ENCODE peak calls at places on chromosome 14, in seven cellular contexts. K, A, P, C, Q, H and S are unnamed samples.

GRCh38 chr14:44449694-44450093 is 57.4 kb downstream of the FSCB start:
- DNase-seq in K (no peak), C (no peak), Q (no peak), H (no peak), P (no peak), A (no peak), S (no peak)

GRCh38 chr14:102086346-102086971 is 385 bp downstream of the HSP90AA1 start:
- DNase-seq in K (peak), P (peak), Q (peak), H (peak), A (peak), C (peak), S (no peak)

GRCh38 chr14:74649167-74649566 is 37.1 kb upstream of the LTBP2 start:
- DNase-seq in P (no peak), C (no peak), H (no peak), Q (no peak), A (no peak), K (no peak), S (no peak)

GRCh38 chr14:71418591-71419245 is 511.5 kb downstream of the PCNX1 start:
- DNase-seq in K (no peak), C (no peak), A (no peak), Q (no peak), H (no peak), P (no peak), S (no peak)

GRCh38 chr14:60163741-60164140 is 1.5 kb downstream of the DHRS7 start:
- DNase-seq in P (no peak), H (no peak), C (no peak), Q (no peak), A (no peak), K (no peak), S (no peak)

GRCh38 chr14:64782196-64782595 is 78.0 kb downstream of the PLEKHG3 start:
- DNase-seq in K (no peak), C (no peak), Q (no peak), A (no peak), H (no peak), P (no peak), S (no peak)

GRCh38 chr14:106062502-106063272 is 536.3 kb downstream of the TMEM121 start:
- DNase-seq in K (no peak), Q (no peak), A (no peak), P (no peak), H (no peak), C (peak), S (no peak)

GRCh38 chr14:101226603-101227425 is 323.3 kb upstream of the RTL1 start:
- DNase-seq in H (no peak), K (no peak), C (peak), P (no peak), Q (no peak), A (no peak), S (no peak)

GRCh38 chr14:32698831-32699230 is 239.8 kb upstream of the NPAS3 start:
- DNase-seq in C (no peak), K (no peak), P (peak), A (peak), H (no peak), Q (peak), S (no peak)

GRCh38 chr14:72975776-72976175 is 49.5 kb downstream of the DCAF4 start:
- DNase-seq in Q (no peak), K (no peak), H (no peak), C (no peak), P (no peak), A (peak), S (no peak)
- TF ChIP-seq CTCF in Q (no peak), K (no peak), H (no peak), C (peak), P (no peak), A (peak), S (peak)

GRCh38 chr14:66443158-66443695 is 42.9 kb upstream of the CCDC196 start:
- DNase-seq in A (peak), C (no peak), Q (no peak), P (no peak), K (no peak), H (no peak), S (no peak)

GRCh38 chr14:66443785-66444184 is 42.4 kb upstream of the CCDC196 start:
- DNase-seq in K (no peak), Q (no peak), P (no peak), C (no peak), A (no peak), H (no peak), S (no peak)

GRCh38 chr14:66440806-66441205 is 45.4 kb upstream of the CCDC196 start:
- DNase-seq in C (no peak), K (no peak), Q (no peak), A (no peak), H (no peak), P (no peak), S (no peak)

DNA sequence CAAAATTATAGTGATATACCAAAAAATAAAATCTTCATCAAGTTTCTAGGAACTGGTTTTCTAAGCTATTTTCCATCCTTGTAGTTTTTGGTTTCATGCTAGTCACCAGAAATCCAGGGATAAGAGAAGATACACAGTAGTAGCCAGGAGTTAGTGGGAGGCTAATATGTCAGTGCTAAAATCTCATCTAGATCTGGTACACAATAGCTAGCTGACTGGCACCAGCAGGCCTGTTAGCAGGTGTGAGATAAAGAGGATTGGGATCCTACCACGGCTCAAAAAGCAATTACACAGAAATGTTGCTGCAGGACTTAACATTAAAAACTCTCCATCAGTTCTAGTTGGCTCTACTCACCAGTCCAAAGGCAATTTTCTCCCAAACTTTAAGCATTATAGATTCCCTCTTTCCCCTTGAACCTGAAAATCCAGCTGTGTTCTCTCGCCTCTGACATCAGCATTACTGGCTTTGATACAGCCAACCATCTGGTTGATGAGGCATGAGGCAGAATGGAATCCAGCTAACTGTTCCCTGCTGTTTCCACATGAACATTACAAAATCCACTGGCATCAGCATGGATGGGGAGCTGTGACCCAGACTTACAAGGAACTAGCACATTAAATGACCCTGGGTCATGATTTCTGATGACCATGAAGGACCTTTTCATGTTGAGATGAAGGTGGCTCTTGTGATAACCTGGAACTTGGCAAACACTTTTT is 41.7 kb upstream of the CCDC196 start:
- DNase-seq in Q (peak), K (peak), P (peak), H (no peak), A (peak), C (no peak), S (no peak)
- TF ChIP-seq CTCF in Q (no peak), K (no peak), P (no peak), H (no peak), A (no peak), C (no peak), S (no peak)

GRCh38 chr14:66680216-66680615 is 172.3 kb downstream of the GPHN start:
- DNase-seq in C (no peak), A (no peak), Q (no peak), P (no peak), K (no peak), H (no peak), S (no peak)

DNA sequence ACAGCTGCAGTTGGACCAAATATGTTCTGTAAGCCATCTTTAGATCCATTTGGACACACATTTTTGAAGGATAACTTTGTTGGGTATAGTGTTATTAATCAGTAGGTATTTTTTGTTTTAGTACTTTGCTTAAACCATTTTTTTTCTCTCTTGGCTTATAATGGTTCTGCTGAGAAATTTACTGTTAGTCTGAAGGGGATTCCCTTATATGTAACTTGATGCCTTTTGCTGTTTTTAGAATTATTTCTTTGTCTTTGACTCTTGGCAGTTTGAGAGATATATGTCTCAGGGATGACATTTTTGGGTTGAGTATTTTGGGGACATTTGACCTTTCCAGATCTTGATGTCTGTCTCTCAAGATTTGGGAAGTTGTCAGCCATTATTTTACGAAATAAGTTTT is 169.8 kb downstream of the GPHN start:
- DNase-seq in P (no peak), K (no peak), C (no peak), A (no peak), Q (no peak), H (no peak), S (no peak)
- TF ChIP-seq CTCF in P (no peak), K (no peak), C (no peak), A (no peak), Q (no peak), H (no peak), S (no peak)

GRCh38 chr14:68462683-68463082 is 330.2 kb downstream of the ZFP36L1 start:
- DNase-seq in Q (no peak), P (no peak), K (no peak), H (no peak), A (no peak), C (no peak), S (no peak)
- TF ChIP-seq CTCF in Q (peak), P (peak), K (peak), H (no peak), A (peak), C (no peak), S (peak)

DNA sequence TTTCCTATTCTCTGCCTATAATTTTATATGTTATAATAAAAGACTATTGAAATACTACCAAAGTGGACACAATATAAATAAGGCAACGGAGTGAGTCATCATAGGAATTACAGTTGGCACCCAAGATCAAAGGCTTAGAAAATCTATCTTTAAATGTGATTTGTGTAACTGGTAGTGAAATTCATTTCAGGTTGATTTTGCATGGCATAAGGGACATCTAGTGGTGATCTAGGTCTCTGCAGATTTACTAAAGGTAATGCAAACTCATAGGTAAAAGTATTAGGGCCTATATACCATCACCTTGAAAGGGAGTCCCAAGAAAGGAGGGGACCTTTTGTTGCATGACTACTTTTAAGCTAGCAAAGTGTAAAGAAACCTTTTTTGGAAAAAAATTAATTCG is 527.2 kb downstream of the NRXN3 start:
- DNase-seq in K (peak), C (no peak), P (peak), H (no peak), A (peak), Q (peak), S (no peak)
- TF ChIP-seq CTCF in K (peak), C (peak), P (peak), H (no peak), A (peak), Q (peak), S (peak)

DNA sequence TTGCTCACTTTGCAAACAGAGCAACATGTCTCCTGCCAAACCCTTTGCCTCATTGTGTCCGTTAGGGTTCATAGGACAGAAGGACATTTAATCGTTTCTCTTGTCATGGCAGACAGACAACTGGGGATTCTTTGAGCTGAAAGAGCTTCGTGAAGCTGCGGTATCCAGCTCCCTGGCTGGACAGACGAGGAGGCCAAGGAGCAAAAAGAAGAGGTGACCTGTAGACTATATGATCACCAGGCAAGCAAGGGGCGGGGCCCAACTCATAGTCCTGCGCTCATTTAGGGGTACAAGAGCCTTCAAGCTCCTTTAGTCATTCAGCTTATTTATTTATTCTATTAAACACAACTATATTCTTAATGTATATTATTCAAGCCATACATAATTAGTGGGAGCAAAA is 66.8 kb upstream of the VRK1 start:
- DNase-seq in C (no peak), A (no peak), P (no peak), K (no peak), Q (no peak), H (no peak), S (no peak)
- TF ChIP-seq CTCF in C (no peak), A (no peak), P (no peak), K (no peak), Q (no peak), H (no peak), S (no peak)